ENCODE peak calls at places on chromosome 17, in four cellular contexts. O is dorsolateral prefrontal cortex; C is activated naive CD4-positive, alpha-beta T cell treated with anti-CD3 and anti-CD28 coated beads, Interleukin-2, amount 10 ng/mL, durations not matched to agents 7 days and 5 days; I is activated T-cell treated with anti-CD3 and anti-CD28 coated beads, Interleukin-2, amount 50 U/mL, for 72 hours. Q is an unnamed sample.
A peak's percentile ranks its signal among the peaks of the same experiment; 100 is the strongest.

GRCh38 chr17:252456-252855 is 71.0 kb upstream of the DOC2B start:
- DNase-seq in O (peak; percentile 19), C (no peak), I (no peak), Q (no peak)

GRCh38 chr17:46848534-46848933 is 2.8 kb upstream of the WNT9B start:
- DNase-seq in O (no peak), C (no peak), I (no peak), Q (no peak)

GRCh38 chr17:74601944-74602572 is 10.0 kb upstream of the CD300LD start:
- DNase-seq in O (no peak), C (peak; percentile 60), I (peak; percentile 40), Q (no peak)

GRCh38 chr17:59751955-59752413 is 44.5 kb downstream of the VMP1 start:
- DNase-seq in O (no peak), C (no peak), I (peak; percentile 37), Q (no peak)

GRCh38 chr17:50274945-50275221 is 617 bp downstream of the TMEM92 start:
- DNase-seq in O (no peak), C (no peak), I (no peak), Q (no peak)

GRCh38 chr17:32261521-32261792 is 4.2 kb upstream of the RHBDL3 start:
- DNase-seq in O (no peak), C (no peak), I (no peak), Q (no peak)

GRCh38 chr17:44842748-44843147 is 4.9 kb upstream of the HIGD1B start:
- DNase-seq in O (no peak), C (no peak), I (no peak), Q (no peak)

GRCh38 chr17:50047488-50048126 is 8.3 kb upstream of the ITGA3 start:
- DNase-seq in O (no peak), C (no peak), I (peak; percentile 38), Q (no peak)

GRCh38 chr17:82230627-82231311 is 1.9 kb downstream of the SLC16A3 start:
- DNase-seq in O (no peak), C (peak; percentile 79), I (peak; percentile 73), Q (peak; percentile 39)

GRCh38 chr17:21291862-21292261 is 7.4 kb downstream of the MAP2K3 start:
- DNase-seq in O (no peak), C (no peak), I (no peak), Q (no peak)

GRCh38 chr17:47713980-47714689 is 18.9 kb upstream of the TBX21 start:
- DNase-seq in O (no peak), C (no peak), I (no peak), Q (no peak)